ENCODE peak calls at places on chromosomes 12 and 14, in four cellular contexts. J is trophoblast cell, I is H9, D is neuronal stem cell. H is an unnamed sample.

GRCh38 chr14:71452535-71452934 is 479.7 kb upstream of the RGS6 start:
- DNase-seq in J (no peak), I (no peak), D (no peak), H (no peak)

GRCh38 chr12:1318327-1319031 is 275.9 kb downstream of the FBXL14 start:
- DNase-seq in J (no peak), I (peak; percentile 65), D (peak; percentile 26), H (peak; percentile 31)

GRCh38 chr12:96171905-96172304 is 22.3 kb upstream of the ELK3 start:
- DNase-seq in J (no peak), I (no peak), D (no peak), H (no peak)

GRCh38 chr14:25953532-25954144 is 644.2 kb downstream of the NOVA1 start:
- DNase-seq in J (no peak), I (no peak), D (no peak), H (no peak)

GRCh38 chr14:53953002-53953827 is 3.4 kb downstream of the BMP4 start:
- DNase-seq in J (peak; percentile 71), I (peak; percentile 86), D (no peak), H (peak; percentile 74)

GRCh38 chr14:22752422-22752821 is 14.1 kb upstream of the OXA1L start:
- DNase-seq in J (peak; percentile 94), I (no peak), D (no peak), H (no peak)

GRCh38 chr14:104732931-104733681 is 9.1 kb downstream of the ADSS1 start:
- DNase-seq in J (no peak), I (no peak), D (no peak), H (no peak)

GRCh38 chr14:100237735-100238418 is 1.1 kb upstream of the YY1 start:
- DNase-seq in J (peak; percentile 55), I (peak; percentile 53), D (peak; percentile 41), H (peak; percentile 35)

GRCh38 chr12:106080111-106080732 is 58.5 kb downstream of the NUAK1 start:
- DNase-seq in J (peak; percentile 43), I (no peak), D (peak; percentile 56), H (peak; percentile 64)

GRCh38 chr14:43168374-43168925 is 1338.6 kb downstream of the FSCB start:
- DNase-seq in J (no peak), I (no peak), D (no peak), H (no peak)

GRCh38 chr12:11727133-11727664 is 77.7 kb downstream of the ETV6 start:
- DNase-seq in J (no peak), I (no peak), D (no peak), H (no peak)

GRCh38 chr12:114863911-114864310 is 179.9 kb upstream of the TBX3 start:
- DNase-seq in J (no peak), I (no peak), D (no peak), H (no peak)

GRCh38 chr12:109767456-109767855 is 53.8 kb downstream of the FAM222A start:
- DNase-seq in J (peak; percentile 78), I (no peak), D (no peak), H (no peak)
- H2BK120ac ChIP-seq in J (no peak overlapping the region), I (no peak overlapping the region), D (no peak overlapping the region), H (no peak overlapping the region)

DNA sequence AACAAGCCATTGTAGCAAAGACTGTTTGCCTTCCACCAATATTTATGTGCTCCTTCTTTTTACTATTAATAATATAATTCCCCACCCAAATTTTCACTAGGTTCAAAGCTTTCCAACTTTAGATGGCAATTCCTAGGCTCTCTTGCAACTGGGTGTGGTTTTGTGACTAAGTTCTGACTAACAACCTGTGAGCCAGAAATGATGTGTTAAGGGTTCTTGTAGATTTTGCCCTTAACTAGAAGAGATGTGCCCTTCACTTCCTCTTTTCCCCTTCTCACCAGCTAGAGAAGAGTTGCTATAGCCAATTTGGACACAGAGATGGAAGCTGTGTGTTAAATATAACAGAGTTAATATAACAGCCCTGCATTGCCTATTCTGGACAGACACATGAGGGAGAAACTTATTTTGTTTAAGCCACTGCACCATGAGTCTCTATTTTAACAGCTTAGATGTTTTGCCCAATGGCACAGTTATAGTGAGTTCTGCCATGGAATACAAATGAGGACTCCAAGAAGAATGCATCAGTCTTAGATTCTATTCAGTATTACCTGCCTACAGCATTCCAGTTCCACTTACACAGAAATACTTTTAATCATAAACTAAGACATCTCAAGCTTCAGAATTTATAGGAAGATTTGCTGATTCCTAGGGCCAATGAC is 216.2 kb downstream of the DUSP6 start:
- DNase-seq in J (no peak), I (no peak), D (no peak), H (peak; percentile 70)
- H2AFZ ChIP-seq in J (no peak overlapping the region), I (no peak overlapping the region), D (no peak overlapping the region), H (no peak overlapping the region)

GRCh38 chr12:53326460-53327185 is 5.2 kb upstream of the AAAS start:
- DNase-seq in J (no peak), I (no peak), D (no peak), H (no peak)
- H2BK120ac ChIP-seq in J (no peak overlapping the region), I (no peak overlapping the region), D (no peak overlapping the region), H (no peak overlapping the region)

GRCh38 chr12:22256076-22256475 is 78.4 kb downstream of the ST8SIA1 start:
- DNase-seq in J (no peak), I (no peak), D (no peak), H (peak; percentile 28)

GRCh38 chr12:22254450-22254849 is 80.1 kb downstream of the ST8SIA1 start:
- DNase-seq in J (peak; percentile 17), I (no peak), D (no peak), H (no peak)

GRCh38 chr12:22255097-22255496 is 79.4 kb downstream of the ST8SIA1 start:
- DNase-seq in J (peak; percentile 80), I (peak; percentile 68), D (peak; percentile 82), H (peak; percentile 21)

GRCh38 chr12:22256634-22257033 is 77.9 kb downstream of the ST8SIA1 start:
- DNase-seq in J (no peak), I (no peak), D (no peak), H (no peak)

GRCh38 chr12:22257100-22257499 is 77.4 kb downstream of the ST8SIA1 start:
- DNase-seq in J (no peak), I (no peak), D (no peak), H (no peak)
- H2AFZ ChIP-seq in J (no peak overlapping the region), I (no peak overlapping the region), D (no peak overlapping the region), H (no peak overlapping the region)

DNA sequence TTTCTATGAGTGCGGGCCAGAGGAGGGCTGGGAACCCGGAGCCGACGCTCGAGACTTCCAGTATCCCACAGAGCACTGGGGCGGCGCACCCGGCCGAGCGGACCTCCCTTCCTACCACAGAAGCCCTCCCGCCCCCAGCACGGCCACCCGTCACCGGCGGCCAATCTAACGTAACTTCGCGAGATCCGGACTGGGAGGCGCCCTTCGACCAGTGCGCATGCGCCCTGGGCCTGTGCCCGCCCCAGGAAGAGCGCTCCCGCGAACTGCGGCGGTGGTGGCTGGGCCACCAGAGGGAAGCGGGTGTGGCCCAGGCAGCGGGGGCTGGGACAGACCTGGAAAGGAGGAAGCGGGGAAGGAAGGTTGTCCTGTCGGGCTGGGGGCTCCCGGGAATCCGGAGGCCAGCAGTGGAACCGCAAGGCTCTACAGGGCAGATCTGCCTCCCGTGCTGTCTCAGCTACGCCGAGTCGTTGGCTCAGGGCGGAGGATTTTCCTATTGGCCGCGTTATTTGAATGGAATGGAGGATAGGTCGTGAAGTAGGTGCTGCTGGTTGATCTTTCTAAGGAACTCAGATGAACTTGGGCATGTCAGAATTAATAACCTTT is at the start of gene PPP1R12A:
- DNase-seq in J (peak; percentile 99), I (peak; percentile 99), D (peak; percentile 98), H (peak; percentile 97)
- H2BK120ac ChIP-seq in J (peak within 1 kb of the TSS; percentile 70), I (no peak within 1 kb of the TSS), D (peak within 1 kb of the TSS; percentile 87), H (peak within 1 kb of the TSS; percentile 62)

GRCh38 chr14:57058319-57058718 is 210.4 kb downstream of the EXOC5 start:
- DNase-seq in J (no peak), I (no peak), D (no peak), H (no peak)
- H2AFZ ChIP-seq in J (no peak overlapping the region), I (no peak overlapping the region), D (no peak overlapping the region), H (no peak overlapping the region)

DNA sequence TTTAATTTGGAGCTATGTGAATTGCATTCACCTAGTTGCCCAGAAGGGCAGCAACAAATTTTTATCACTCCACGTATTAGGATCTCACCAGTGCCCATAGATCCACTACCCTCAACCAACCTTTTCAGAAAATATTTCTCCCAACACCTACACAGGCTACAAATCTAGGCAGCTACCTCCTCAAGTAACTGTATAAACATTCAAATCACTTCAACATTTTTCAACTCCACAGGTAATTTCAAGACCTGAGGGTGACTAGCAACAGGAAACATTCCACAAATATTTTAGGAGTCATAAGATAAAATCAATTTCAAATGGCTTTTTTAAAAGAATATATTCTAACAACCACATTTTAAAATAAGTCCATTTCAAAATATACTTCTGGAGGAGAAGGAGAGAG is 12.9 kb downstream of the PHLDA1 start:
- DNase-seq in J (peak; percentile 65), I (no peak), D (no peak), H (no peak)
- H2BK120ac ChIP-seq in J (no peak overlapping the region), I (no peak overlapping the region), D (no peak overlapping the region), H (peak overlapping the region; percentile 86)